ENCODE peak calls at places on chromosomes 5 and 9, in seven cellular contexts. One of them, this sample, is unnamed.

GRCh38 chr9:12708562-12709298 is 15.5 kb downstream of the TYRP1 start:
- DNase-seq in H1: no peak
- DNase-seq in neuronal stem cell: no peak
- DNase-seq in mesendoderm: no peak
- DNase-seq in trophoblast cell: no peak
- DNase-seq in mesenchymal stem cell: peak; percentile 84
- DNase-seq in IMR-90: peak; percentile 71
- DNase-seq in this sample: no peak

GRCh38 chr5:36070687-36071571 is 4.2 kb upstream of the UGT3A2 start:
- DNase-seq in H1: no peak
- DNase-seq in mesendoderm: no peak
- DNase-seq in neuronal stem cell: no peak
- DNase-seq in IMR-90: no peak
- DNase-seq in mesenchymal stem cell: no peak
- DNase-seq in trophoblast cell: no peak
- DNase-seq in this sample: no peak

GRCh38 chr9:36877239-36877638 is 156.8 kb downstream of the PAX5 start:
- DNase-seq in mesenchymal stem cell: no peak
- DNase-seq in trophoblast cell: no peak
- DNase-seq in IMR-90: no peak
- DNase-seq in mesendoderm: no peak
- DNase-seq in H1: no peak
- DNase-seq in neuronal stem cell: no peak
- DNase-seq in this sample: no peak

GRCh38 chr5:115579747-115580173 is 22.5 kb downstream of the TICAM2 start:
- DNase-seq in IMR-90: no peak
- DNase-seq in trophoblast cell: no peak
- DNase-seq in H1: no peak
- DNase-seq in mesendoderm: no peak
- DNase-seq in mesenchymal stem cell: no peak
- DNase-seq in neuronal stem cell: no peak
- DNase-seq in this sample: no peak

GRCh38 chr5:153659337-153659736 is 168.9 kb downstream of the GRIA1 start:
- DNase-seq in IMR-90: peak; percentile 87
- DNase-seq in mesendoderm: peak; percentile 4
- DNase-seq in mesenchymal stem cell: peak; percentile 83
- DNase-seq in H1: no peak
- DNase-seq in neuronal stem cell: no peak
- DNase-seq in trophoblast cell: peak; percentile 2
- DNase-seq in this sample: no peak

GRCh38 chr9:125260564-125260963 is 1.1 kb upstream of the GAPVD1 start:
- DNase-seq in trophoblast cell: no peak
- DNase-seq in mesendoderm: no peak
- DNase-seq in neuronal stem cell: no peak
- DNase-seq in IMR-90: peak; percentile 54
- DNase-seq in H1: no peak
- DNase-seq in mesenchymal stem cell: no peak
- DNase-seq in this sample: no peak

GRCh38 chr9:119368681-119369581 is at the start of gene BRINP1:
- DNase-seq in mesenchymal stem cell: peak; percentile 6
- DNase-seq in IMR-90: no peak
- DNase-seq in mesendoderm: peak; percentile 86
- DNase-seq in neuronal stem cell: peak; percentile 47
- DNase-seq in trophoblast cell: no peak
- DNase-seq in H1: peak; percentile 49
- DNase-seq in this sample: peak; percentile 80

GRCh38 chr5:152305525-152305924 is 99.6 kb downstream of the NMUR2 start:
- DNase-seq in mesendoderm: no peak
- DNase-seq in IMR-90: no peak
- DNase-seq in trophoblast cell: no peak
- DNase-seq in neuronal stem cell: peak; percentile 67
- DNase-seq in H1: no peak
- DNase-seq in mesenchymal stem cell: no peak
- DNase-seq in this sample: no peak

GRCh38 chr5:36206913-36207312 is 34.8 kb downstream of the NADK2 start:
- DNase-seq in IMR-90: no peak
- DNase-seq in trophoblast cell: peak; percentile 17
- DNase-seq in mesenchymal stem cell: no peak
- DNase-seq in neuronal stem cell: no peak
- DNase-seq in H1: no peak
- DNase-seq in mesendoderm: no peak
- DNase-seq in this sample: no peak

GRCh38 chr5:127216143-127216542 is 74.5 kb upstream of the MEGF10 start:
- DNase-seq in neuronal stem cell: no peak
- DNase-seq in trophoblast cell: peak; percentile 86
- DNase-seq in mesenchymal stem cell: no peak
- DNase-seq in mesendoderm: peak; percentile 38
- DNase-seq in H1: no peak
- DNase-seq in IMR-90: no peak
- DNase-seq in this sample: no peak

GRCh38 chr9:98775831-98776441 is 20.4 kb downstream of the ANKS6 start:
- DNase-seq in IMR-90: peak; percentile 79
- DNase-seq in trophoblast cell: peak; percentile 11
- DNase-seq in H1: no peak
- DNase-seq in mesendoderm: peak; percentile 89
- DNase-seq in neuronal stem cell: peak; percentile 65
- DNase-seq in mesenchymal stem cell: peak; percentile 76
- DNase-seq in this sample: peak; percentile 71

GRCh38 chr9:135884328-135885035 is 22.9 kb downstream of the CAMSAP1 start:
- DNase-seq in trophoblast cell: no peak
- DNase-seq in neuronal stem cell: no peak
- DNase-seq in H1: no peak
- DNase-seq in IMR-90: peak; percentile 86
- DNase-seq in mesendoderm: no peak
- DNase-seq in mesenchymal stem cell: peak; percentile 85
- DNase-seq in this sample: no peak

GRCh38 chr9:28810375-28811075 is 1237.2 kb upstream of the C9orf72 start:
- DNase-seq in IMR-90: no peak
- DNase-seq in mesendoderm: peak; percentile 25
- DNase-seq in H1: no peak
- DNase-seq in mesenchymal stem cell: peak; percentile 75
- DNase-seq in trophoblast cell: no peak
- DNase-seq in neuronal stem cell: no peak
- DNase-seq in this sample: no peak

GRCh38 chr9:107281164-107281563 is 1.9 kb upstream of the RAD23B start:
- DNase-seq in mesenchymal stem cell: no peak
- DNase-seq in H1: no peak
- DNase-seq in IMR-90: no peak
- DNase-seq in neuronal stem cell: no peak
- DNase-seq in trophoblast cell: no peak
- DNase-seq in mesendoderm: no peak
- DNase-seq in this sample: no peak

GRCh38 chr5:115389799-115390382 is 93.4 kb upstream of the CCDC112 start:
- DNase-seq in trophoblast cell: peak; percentile 35
- DNase-seq in IMR-90: no peak
- DNase-seq in neuronal stem cell: no peak
- DNase-seq in mesendoderm: peak; percentile 77
- DNase-seq in mesenchymal stem cell: no peak
- DNase-seq in H1: peak; percentile 68
- DNase-seq in this sample: peak; percentile 83

GRCh38 chr5:109242518-109242917 is 167.3 kb downstream of the PJA2 start:
- DNase-seq in mesenchymal stem cell: peak; percentile 17
- DNase-seq in trophoblast cell: no peak
- DNase-seq in mesendoderm: no peak
- DNase-seq in neuronal stem cell: no peak
- DNase-seq in IMR-90: no peak
- DNase-seq in H1: no peak
- DNase-seq in this sample: no peak

GRCh38 chr5:157343842-157344790 is 78.2 kb downstream of the CYFIP2 start:
- DNase-seq in IMR-90: no peak
- DNase-seq in trophoblast cell: no peak
- DNase-seq in H1: no peak
- DNase-seq in mesenchymal stem cell: no peak
- DNase-seq in neuronal stem cell: no peak
- DNase-seq in mesendoderm: no peak
- DNase-seq in this sample: no peak

GRCh38 chr9:72524820-72525539 is 3.6 kb downstream of the TMC1 start:
- DNase-seq in IMR-90: peak; percentile 100
- DNase-seq in H1: peak; percentile 70
- DNase-seq in mesendoderm: peak; percentile 95
- DNase-seq in trophoblast cell: peak; percentile 96
- DNase-seq in mesenchymal stem cell: peak; percentile 99
- DNase-seq in neuronal stem cell: peak; percentile 29
- DNase-seq in this sample: peak; percentile 70

GRCh38 chr5:58060971-58061370 is 398.9 kb downstream of the PLK2 start:
- DNase-seq in trophoblast cell: no peak
- DNase-seq in mesenchymal stem cell: peak; percentile 56
- DNase-seq in H1: no peak
- DNase-seq in mesendoderm: no peak
- DNase-seq in IMR-90: peak; percentile 78
- DNase-seq in neuronal stem cell: no peak
- DNase-seq in this sample: no peak

GRCh38 chr5:73136277-73136606 is 15.9 kb downstream of the TMEM171 start:
- DNase-seq in H1: no peak
- DNase-seq in IMR-90: no peak
- DNase-seq in mesendoderm: no peak
- DNase-seq in mesenchymal stem cell: no peak
- DNase-seq in neuronal stem cell: no peak
- DNase-seq in trophoblast cell: no peak
- DNase-seq in this sample: peak; percentile 65

GRCh38 chr5:140358738-140359310 is 1.2 kb upstream of the SLC4A9 start:
- DNase-seq in mesenchymal stem cell: peak; percentile 63
- DNase-seq in H1: no peak
- DNase-seq in IMR-90: peak; percentile 51
- DNase-seq in trophoblast cell: peak; percentile 24
- DNase-seq in mesendoderm: peak; percentile 89
- DNase-seq in neuronal stem cell: peak; percentile 54
- DNase-seq in this sample: peak; percentile 72

GRCh38 chr9:106860731-106861584 is 2.0 kb upstream of the ZNF462 start:
- DNase-seq in IMR-90: peak; percentile 38
- DNase-seq in trophoblast cell: peak; percentile 5
- DNase-seq in mesendoderm: peak; percentile 88
- DNase-seq in neuronal stem cell: peak; percentile 61
- DNase-seq in H1: no peak
- DNase-seq in mesenchymal stem cell: peak; percentile 62
- DNase-seq in this sample: peak; percentile 55

GRCh38 chr5:56211298-56211865 is 21.7 kb downstream of the ANKRD55 start:
- DNase-seq in neuronal stem cell: peak; percentile 46
- DNase-seq in H1: no peak
- DNase-seq in mesendoderm: peak; percentile 34
- DNase-seq in trophoblast cell: peak; percentile 86
- DNase-seq in IMR-90: peak; percentile 84
- DNase-seq in mesenchymal stem cell: peak; percentile 80
- DNase-seq in this sample: no peak

GRCh38 chr9:135223831-135224230 is 136.4 kb downstream of the OLFM1 start:
- DNase-seq in trophoblast cell: no peak
- DNase-seq in mesenchymal stem cell: no peak
- DNase-seq in H1: no peak
- DNase-seq in neuronal stem cell: no peak
- DNase-seq in mesendoderm: peak; percentile 38
- DNase-seq in IMR-90: no peak
- DNase-seq in this sample: no peak

DNA sequence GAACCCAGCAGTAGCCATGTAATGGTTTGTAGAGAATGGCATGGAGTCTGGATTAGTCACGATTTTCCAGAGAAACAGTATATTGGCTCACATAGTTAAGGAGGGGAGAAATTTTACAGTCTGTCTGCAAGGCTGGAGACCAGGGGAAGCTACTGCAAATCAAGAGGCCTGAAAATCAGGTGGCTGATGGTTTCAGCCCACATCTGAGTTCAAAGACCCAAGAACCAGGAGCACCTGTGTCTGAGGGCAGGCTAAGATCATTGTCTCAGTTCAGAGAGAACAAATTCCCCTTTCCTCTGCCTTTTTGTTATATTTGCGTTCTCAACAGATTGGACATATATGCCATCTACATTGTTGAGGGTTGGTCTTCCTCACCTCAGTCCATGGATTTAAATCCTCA is 207.5 kb upstream of the IRX2 start:
- DNase-seq in mesendoderm: no peak
- DNase-seq in H1: no peak
- DNase-seq in trophoblast cell: no peak
- DNase-seq in neuronal stem cell: no peak
- DNase-seq in mesenchymal stem cell: no peak
- DNase-seq in IMR-90: no peak
- DNase-seq in this sample: no peak
- H2AK5ac ChIP-seq in mesendoderm: no peak overlapping the region
- H2AK5ac ChIP-seq in H1: no peak overlapping the region
- H2AK5ac ChIP-seq in trophoblast cell: no peak overlapping the region
- H2AK5ac ChIP-seq in neuronal stem cell: no peak overlapping the region
- H2AK5ac ChIP-seq in mesenchymal stem cell: no peak overlapping the region
- H2AK5ac ChIP-seq in IMR-90: no peak overlapping the region
- H2AK5ac ChIP-seq in this sample: no peak overlapping the region

GRCh38 chr9:35067056-35067455 is 5.4 kb downstream of the VCP start:
- DNase-seq in mesendoderm: no peak
- DNase-seq in IMR-90: no peak
- DNase-seq in mesenchymal stem cell: no peak
- DNase-seq in neuronal stem cell: no peak
- DNase-seq in trophoblast cell: no peak
- DNase-seq in H1: no peak
- DNase-seq in this sample: no peak
- H2AK5ac ChIP-seq in mesendoderm: no peak overlapping the region
- H2AK5ac ChIP-seq in IMR-90: no peak overlapping the region
- H2AK5ac ChIP-seq in mesenchymal stem cell: no peak overlapping the region
- H2AK5ac ChIP-seq in neuronal stem cell: no peak overlapping the region
- H2AK5ac ChIP-seq in trophoblast cell: no peak overlapping the region
- H2AK5ac ChIP-seq in H1: no peak overlapping the region
- H2AK5ac ChIP-seq in this sample: no peak overlapping the region

GRCh38 chr5:67297802-67298532 is 101.4 kb upstream of the CD180 start:
- DNase-seq in trophoblast cell: no peak
- DNase-seq in IMR-90: no peak
- DNase-seq in H1: no peak
- DNase-seq in mesendoderm: no peak
- DNase-seq in neuronal stem cell: no peak
- DNase-seq in mesenchymal stem cell: no peak
- DNase-seq in this sample: no peak

GRCh38 chr5:67294266-67294938 is 97.8 kb upstream of the CD180 start:
- DNase-seq in mesendoderm: no peak
- DNase-seq in mesenchymal stem cell: no peak
- DNase-seq in H1: no peak
- DNase-seq in trophoblast cell: peak; percentile 82
- DNase-seq in neuronal stem cell: no peak
- DNase-seq in IMR-90: no peak
- DNase-seq in this sample: no peak

GRCh38 chr5:67299317-67299716 is 102.7 kb upstream of the CD180 start:
- DNase-seq in trophoblast cell: no peak
- DNase-seq in mesenchymal stem cell: peak; percentile 50
- DNase-seq in H1: no peak
- DNase-seq in IMR-90: peak; percentile 13
- DNase-seq in mesendoderm: no peak
- DNase-seq in neuronal stem cell: no peak
- DNase-seq in this sample: no peak

GRCh38 chr5:67300321-67300720 is 103.7 kb upstream of the CD180 start:
- DNase-seq in mesenchymal stem cell: peak; percentile 17
- DNase-seq in trophoblast cell: no peak
- DNase-seq in H1: no peak
- DNase-seq in neuronal stem cell: no peak
- DNase-seq in IMR-90: no peak
- DNase-seq in mesendoderm: no peak
- DNase-seq in this sample: no peak

GRCh38 chr5:67297376-67297775 is 100.8 kb upstream of the CD180 start:
- DNase-seq in mesendoderm: no peak
- DNase-seq in H1: no peak
- DNase-seq in trophoblast cell: no peak
- DNase-seq in neuronal stem cell: no peak
- DNase-seq in IMR-90: no peak
- DNase-seq in mesenchymal stem cell: no peak
- DNase-seq in this sample: no peak
- H2AK5ac ChIP-seq in mesendoderm: no peak overlapping the region
- H2AK5ac ChIP-seq in H1: no peak overlapping the region
- H2AK5ac ChIP-seq in trophoblast cell: no peak overlapping the region
- H2AK5ac ChIP-seq in neuronal stem cell: no peak overlapping the region
- H2AK5ac ChIP-seq in IMR-90: no peak overlapping the region
- H2AK5ac ChIP-seq in mesenchymal stem cell: no peak overlapping the region
- H2AK5ac ChIP-seq in this sample: no peak overlapping the region

GRCh38 chr5:44260793-44261192 is 128.4 kb downstream of the FGF10 start:
- DNase-seq in neuronal stem cell: no peak
- DNase-seq in IMR-90: no peak
- DNase-seq in mesendoderm: no peak
- DNase-seq in H1: no peak
- DNase-seq in trophoblast cell: no peak
- DNase-seq in mesenchymal stem cell: no peak
- DNase-seq in this sample: no peak
- H2AK5ac ChIP-seq in neuronal stem cell: no peak overlapping the region
- H2AK5ac ChIP-seq in IMR-90: no peak overlapping the region
- H2AK5ac ChIP-seq in mesendoderm: no peak overlapping the region
- H2AK5ac ChIP-seq in H1: no peak overlapping the region
- H2AK5ac ChIP-seq in trophoblast cell: no peak overlapping the region
- H2AK5ac ChIP-seq in mesenchymal stem cell: no peak overlapping the region
- H2AK5ac ChIP-seq in this sample: no peak overlapping the region